ENCODE peak calls at places on chromosomes 12 and 14, in seven cellular contexts. P, Q, B, J, L, R and N are unnamed samples.

GRCh38 chr12:110316861-110317260 is 35.8 kb downstream of the ATP2A2 start:
- DNase-seq in R (no peak), L (no peak), J (no peak), Q (no peak), B (peak; percentile 88), P (peak; percentile 38), N (no peak)

GRCh38 chr14:72613196-72613974 is 280.5 kb downstream of the DPF3 start:
- DNase-seq in B (peak; percentile 20), R (no peak), P (peak; percentile 20), J (no peak), Q (peak; percentile 88), L (no peak), N (no peak)

GRCh38 chr12:111367661-111368221 is 1.2 kb downstream of the PHETA1 start:
- DNase-seq in P (no peak), B (peak; percentile 39), J (no peak), L (no peak), R (no peak), Q (no peak), N (no peak)

GRCh38 chr14:104855532-104856090 is 9.5 kb upstream of the CEP170B start:
- DNase-seq in B (no peak), J (no peak), P (no peak), Q (no peak), L (no peak), R (no peak), N (no peak)

GRCh38 chr12:96094201-96094600 is 58.8 kb upstream of the LTA4H start:
- DNase-seq in L (no peak), R (no peak), P (peak; percentile 91), J (no peak), B (no peak), Q (peak; percentile 37), N (no peak)

GRCh38 chr12:111780166-111780565 is 13.4 kb downstream of the ALDH2 start:
- DNase-seq in J (no peak), P (no peak), L (no peak), B (no peak), Q (no peak), R (no peak), N (no peak)

GRCh38 chr14:60713513-60713912 is 10.6 kb downstream of the SIX4 start:
- DNase-seq in B (no peak), P (no peak), Q (no peak), L (no peak), R (no peak), J (no peak), N (no peak)

GRCh38 chr12:12804011-12804410 is 9.1 kb upstream of the DDX47 start:
- DNase-seq in B (peak; percentile 63), L (no peak), P (peak; percentile 86), J (no peak), Q (no peak), R (no peak), N (no peak)

GRCh38 chr12:104680506-104680905 is 223.8 kb downstream of the CHST11 start:
- DNase-seq in J (no peak), P (no peak), B (no peak), Q (no peak), L (no peak), R (no peak), N (no peak)